ENCODE peak calls at places on chromosomes 13 and 19, in eight cellular contexts. P, Q, U, I, W, Y, G and Z are unnamed samples.
A peak's percentile ranks its signal among the peaks of the same experiment; 100 is the strongest.

GRCh38 chr13:38582133-38582532 is 104.7 kb upstream of the FREM2 start:
- DNase-seq in P (no peak), Q (peak; percentile 54), U (no peak), I (no peak), W (peak; percentile 61), Y (peak; percentile 67), G (peak; percentile 58), Z (peak; percentile 42)

GRCh38 chr19:2546128-2547032 is 70.5 kb downstream of the GADD45B start:
- DNase-seq in P (peak; percentile 59), Q (peak; percentile 86), U (no peak), I (peak; percentile 67), W (no peak), Y (no peak), G (peak; percentile 53), Z (no peak)

GRCh38 chr13:32639502-32640105 is 53.4 kb downstream of the PDS5B start:
- DNase-seq in P (no peak), Q (peak; percentile 59), U (peak; percentile 15), I (peak; percentile 19), W (peak; percentile 68), Y (no peak), G (peak; percentile 48), Z (peak; percentile 44)

GRCh38 chr19:34096020-34096915 is 76.0 kb upstream of the LSM14A start:
- DNase-seq in P (no peak), Q (peak; percentile 69), U (no peak), I (peak; percentile 16), W (peak; percentile 69), Y (peak; percentile 19), G (peak; percentile 85), Z (peak; percentile 46)

GRCh38 chr13:51067376-51068125 is 43.5 kb downstream of the C13orf42 start:
- DNase-seq in P (no peak), Q (no peak), U (no peak), I (no peak), W (no peak), Y (no peak), G (no peak), Z (no peak)

GRCh38 chr19:41307954-41308449 is 2.0 kb upstream of the CCDC97 start:
- DNase-seq in P (no peak), Q (no peak), U (no peak), I (no peak), W (no peak), Y (no peak), G (no peak), Z (no peak)

GRCh38 chr19:19997656-19998268 is 41.5 kb downstream of the ZNF682 start:
- DNase-seq in P (peak; percentile 27), Q (peak; percentile 14), U (no peak), I (peak; percentile 81), W (no peak), Y (no peak), G (no peak), Z (no peak)

GRCh38 chr19:15379996-15380647 is 535 bp upstream of the AKAP8 start:
- DNase-seq in P (no peak), Q (peak; percentile 69), U (no peak), I (peak; percentile 78), W (peak; percentile 61), Y (no peak), G (peak; percentile 70), Z (peak; percentile 32)

GRCh38 chr19:35935911-35936737 is at the start of gene LRFN3:
- DNase-seq in P (peak; percentile 44), Q (peak; percentile 93), U (no peak), I (peak; percentile 81), W (peak; percentile 70), Y (peak; percentile 48), G (peak; percentile 41), Z (peak; percentile 46)

GRCh38 chr19:10855879-10856522 is 7.8 kb downstream of the C19orf38 start:
- DNase-seq in P (no peak), Q (peak; percentile 11), U (no peak), I (peak; percentile 54), W (peak; percentile 38), Y (no peak), G (peak; percentile 33), Z (peak; percentile 21)

GRCh38 chr13:23541221-23541620 is 29.0 kb upstream of the TNFRSF19 start:
- DNase-seq in P (no peak), Q (no peak), U (no peak), I (no peak), W (no peak), Y (no peak), G (no peak), Z (no peak)

GRCh38 chr19:40780582-40780981 is 2.5 kb downstream of the RAB4B start:
- DNase-seq in P (no peak), Q (no peak), U (no peak), I (no peak), W (no peak), Y (no peak), G (no peak), Z (no peak)

GRCh38 chr19:45179848-45180370 is 1.3 kb downstream of the BLOC1S3 start:
- DNase-seq in P (no peak), Q (no peak), U (no peak), I (no peak), W (no peak), Y (no peak), G (no peak), Z (no peak)

GRCh38 chr19:9791552-9792181 is 23.1 kb upstream of the ZNF846 start:
- DNase-seq in P (peak; percentile 99), Q (peak; percentile 98), U (peak; percentile 44), I (peak; percentile 98), W (peak; percentile 87), Y (peak; percentile 86), G (peak; percentile 90), Z (peak; percentile 50)

GRCh38 chr13:80082396-80083096 is 258.4 kb downstream of the SPRY2 start:
- DNase-seq in P (no peak), Q (no peak), U (no peak), I (no peak), W (peak; percentile 12), Y (no peak), G (no peak), Z (no peak)

GRCh38 chr13:72808917-72809500 is 27.1 kb downstream of the PIBF1 start:
- DNase-seq in P (no peak), Q (peak; percentile 13), U (no peak), I (no peak), W (peak; percentile 42), Y (no peak), G (peak; percentile 40), Z (peak; percentile 8)

GRCh38 chr13:113357529-113357928 is 6.4 kb downstream of the GRTP1 start:
- DNase-seq in P (no peak), Q (no peak), U (no peak), I (no peak), W (no peak), Y (no peak), G (no peak), Z (no peak)

GRCh38 chr19:10718205-10719196 is 622 bp downstream of the DNM2 start:
- DNase-seq in P (no peak), Q (peak; percentile 76), U (no peak), I (peak; percentile 38), W (peak; percentile 35), Y (no peak), G (no peak), Z (no peak)

GRCh38 chr13:38767506-38768265 is 80.8 kb downstream of the FREM2 start:
- DNase-seq in P (no peak), Q (peak; percentile 77), U (no peak), I (no peak), W (peak; percentile 16), Y (no peak), G (no peak), Z (no peak)

GRCh38 chr13:71968025-71968424 is 101.0 kb upstream of the DACH1 start:
- DNase-seq in P (no peak), Q (no peak), U (no peak), I (peak; percentile 20), W (no peak), Y (no peak), G (no peak), Z (no peak)